ENCODE peak calls at places on chromosomes 7 and 10, in nine cellular contexts. One of them, this sample, is unnamed.

GRCh38 chr7:4190021-4190981 is 491.8 kb upstream of the FOXK1 start:
- DNase-seq in mesenchymal stem cell: no peak
- DNase-seq in left ventricle myocardium inferior: no peak
- DNase-seq in right lobe of liver: no peak
- DNase-seq in heart left ventricle: peak; percentile 35
- DNase-seq in H1: no peak
- DNase-seq in esophagus squamous epithelium: no peak
- DNase-seq in transverse colon: no peak
- DNase-seq in gastrocnemius medialis: no peak
- DNase-seq in this sample: peak; percentile 57

GRCh38 chr7:3128857-3129256 is 85.2 kb upstream of the CARD11 start:
- DNase-seq in H1: no peak
- DNase-seq in heart left ventricle: no peak
- DNase-seq in gastrocnemius medialis: no peak
- DNase-seq in esophagus squamous epithelium: no peak
- DNase-seq in left ventricle myocardium inferior: no peak
- DNase-seq in mesenchymal stem cell: no peak
- DNase-seq in transverse colon: no peak
- DNase-seq in right lobe of liver: no peak
- DNase-seq in this sample: no peak

GRCh38 chr7:36100293-36100692 is 52.8 kb upstream of the EEPD1 start:
- DNase-seq in heart left ventricle: no peak
- DNase-seq in left ventricle myocardium inferior: no peak
- DNase-seq in gastrocnemius medialis: no peak
- DNase-seq in esophagus squamous epithelium: no peak
- DNase-seq in mesenchymal stem cell: no peak
- DNase-seq in H1: no peak
- DNase-seq in transverse colon: no peak
- DNase-seq in right lobe of liver: no peak
- DNase-seq in this sample: no peak

GRCh38 chr10:125777806-125778205 is 2.2 kb upstream of the MMP21 start:
- DNase-seq in left ventricle myocardium inferior: no peak
- DNase-seq in esophagus squamous epithelium: no peak
- DNase-seq in H1: no peak
- DNase-seq in transverse colon: no peak
- DNase-seq in right lobe of liver: no peak
- DNase-seq in heart left ventricle: no peak
- DNase-seq in gastrocnemius medialis: no peak
- DNase-seq in mesenchymal stem cell: no peak
- DNase-seq in this sample: no peak

GRCh38 chr7:2958416-2959342 is 85.0 kb downstream of the CARD11 start:
- DNase-seq in esophagus squamous epithelium: no peak
- DNase-seq in H1: no peak
- DNase-seq in transverse colon: no peak
- DNase-seq in mesenchymal stem cell: no peak
- DNase-seq in gastrocnemius medialis: no peak
- DNase-seq in heart left ventricle: no peak
- DNase-seq in right lobe of liver: no peak
- DNase-seq in left ventricle myocardium inferior: no peak
- DNase-seq in this sample: no peak

GRCh38 chr10:47376522-47377220 is 7.4 kb downstream of the ZNF488 start:
- DNase-seq in gastrocnemius medialis: no peak
- DNase-seq in mesenchymal stem cell: no peak
- DNase-seq in left ventricle myocardium inferior: no peak
- DNase-seq in right lobe of liver: no peak
- DNase-seq in H1: no peak
- DNase-seq in heart left ventricle: no peak
- DNase-seq in esophagus squamous epithelium: no peak
- DNase-seq in transverse colon: no peak
- DNase-seq in this sample: no peak

GRCh38 chr7:11625669-11626068 is 206.3 kb downstream of the THSD7A start:
- DNase-seq in left ventricle myocardium inferior: no peak
- DNase-seq in H1: no peak
- DNase-seq in transverse colon: no peak
- DNase-seq in esophagus squamous epithelium: no peak
- DNase-seq in mesenchymal stem cell: no peak
- DNase-seq in gastrocnemius medialis: no peak
- DNase-seq in right lobe of liver: peak; percentile 23
- DNase-seq in heart left ventricle: no peak
- DNase-seq in this sample: no peak

GRCh38 chr7:32670105-32670504 is 174.8 kb downstream of the AVL9 start:
- DNase-seq in left ventricle myocardium inferior: no peak
- DNase-seq in H1: no peak
- DNase-seq in gastrocnemius medialis: no peak
- DNase-seq in mesenchymal stem cell: peak; percentile 74
- DNase-seq in transverse colon: peak; percentile 67
- DNase-seq in esophagus squamous epithelium: no peak
- DNase-seq in right lobe of liver: peak; percentile 26
- DNase-seq in heart left ventricle: no peak
- DNase-seq in this sample: no peak

GRCh38 chr10:72625276-72625607 is 637 bp downstream of the MICU1 start:
- DNase-seq in mesenchymal stem cell: peak; percentile 58
- DNase-seq in left ventricle myocardium inferior: no peak
- DNase-seq in heart left ventricle: no peak
- DNase-seq in esophagus squamous epithelium: no peak
- DNase-seq in right lobe of liver: no peak
- DNase-seq in H1: no peak
- DNase-seq in transverse colon: no peak
- DNase-seq in gastrocnemius medialis: no peak
- DNase-seq in this sample: no peak

GRCh38 chr10:132677905-132678298 is 108.0 kb downstream of the NKX6-2 start:
- DNase-seq in right lobe of liver: peak; percentile 1
- DNase-seq in heart left ventricle: no peak
- DNase-seq in left ventricle myocardium inferior: no peak
- DNase-seq in transverse colon: no peak
- DNase-seq in esophagus squamous epithelium: no peak
- DNase-seq in mesenchymal stem cell: no peak
- DNase-seq in gastrocnemius medialis: no peak
- DNase-seq in H1: no peak
- DNase-seq in this sample: peak; percentile 25

GRCh38 chr7:43636093-43636492 is 53.2 kb downstream of the STK17A start:
- DNase-seq in H1: no peak
- DNase-seq in left ventricle myocardium inferior: no peak
- DNase-seq in mesenchymal stem cell: no peak
- DNase-seq in right lobe of liver: no peak
- DNase-seq in heart left ventricle: no peak
- DNase-seq in transverse colon: no peak
- DNase-seq in esophagus squamous epithelium: no peak
- DNase-seq in gastrocnemius medialis: no peak
- DNase-seq in this sample: peak; percentile 38

GRCh38 chr7:778968-779451 is 51.9 kb upstream of the PRKAR1B start:
- DNase-seq in esophagus squamous epithelium: no peak
- DNase-seq in transverse colon: no peak
- DNase-seq in right lobe of liver: no peak
- DNase-seq in H1: no peak
- DNase-seq in left ventricle myocardium inferior: no peak
- DNase-seq in heart left ventricle: peak; percentile 51
- DNase-seq in mesenchymal stem cell: no peak
- DNase-seq in gastrocnemius medialis: no peak
- DNase-seq in this sample: peak; percentile 37

GRCh38 chr7:12423355-12423994 is 19.8 kb upstream of the VWDE start:
- DNase-seq in H1: no peak
- DNase-seq in heart left ventricle: no peak
- DNase-seq in right lobe of liver: no peak
- DNase-seq in transverse colon: no peak
- DNase-seq in mesenchymal stem cell: no peak
- DNase-seq in gastrocnemius medialis: no peak
- DNase-seq in esophagus squamous epithelium: no peak
- DNase-seq in left ventricle myocardium inferior: no peak
- DNase-seq in this sample: no peak

GRCh38 chr10:69506834-69507643 is 55.8 kb downstream of the TSPAN15 start:
- DNase-seq in right lobe of liver: no peak
- DNase-seq in heart left ventricle: no peak
- DNase-seq in H1: no peak
- DNase-seq in transverse colon: no peak
- DNase-seq in mesenchymal stem cell: no peak
- DNase-seq in esophagus squamous epithelium: no peak
- DNase-seq in left ventricle myocardium inferior: no peak
- DNase-seq in gastrocnemius medialis: no peak
- DNase-seq in this sample: no peak

GRCh38 chr7:146956853-146957252 is 840.3 kb downstream of the CNTNAP2 start:
- DNase-seq in mesenchymal stem cell: no peak
- DNase-seq in H1: no peak
- DNase-seq in esophagus squamous epithelium: no peak
- DNase-seq in gastrocnemius medialis: no peak
- DNase-seq in heart left ventricle: no peak
- DNase-seq in right lobe of liver: no peak
- DNase-seq in left ventricle myocardium inferior: no peak
- DNase-seq in transverse colon: no peak
- DNase-seq in this sample: no peak

DNA sequence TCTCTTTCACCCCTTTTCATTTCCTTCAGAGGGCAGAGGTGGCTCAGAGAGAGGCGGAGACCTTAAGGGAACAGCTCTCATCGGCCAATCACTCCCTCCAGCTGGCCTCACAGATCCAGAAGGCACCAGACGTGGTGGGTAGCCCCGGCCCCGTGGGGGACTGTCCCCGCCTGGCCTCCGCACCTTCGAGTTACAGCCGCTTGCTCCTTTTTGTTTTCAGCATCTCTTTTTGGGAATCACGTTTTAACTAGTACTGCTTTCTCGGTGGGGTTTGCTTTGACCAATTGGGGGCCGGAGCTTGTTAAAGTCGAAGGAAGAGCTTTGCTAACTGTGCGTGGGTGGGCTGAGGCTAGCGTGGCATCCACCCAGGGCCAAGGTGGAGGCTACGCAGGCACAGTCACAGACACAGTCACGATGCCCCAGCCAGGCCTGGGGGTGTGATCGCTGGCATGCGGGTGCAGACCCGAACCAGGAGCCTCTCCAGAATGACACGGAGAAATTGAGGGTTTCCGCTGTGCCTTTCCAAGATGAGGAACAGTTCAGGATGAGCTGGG is 116.2 kb upstream of the SH2B2 start:
- DNase-seq in H1: no peak
- DNase-seq in gastrocnemius medialis: no peak
- DNase-seq in heart left ventricle: no peak
- DNase-seq in mesenchymal stem cell: peak; percentile 23
- DNase-seq in esophagus squamous epithelium: no peak
- DNase-seq in left ventricle myocardium inferior: no peak
- DNase-seq in transverse colon: no peak
- DNase-seq in right lobe of liver: no peak
- DNase-seq in this sample: no peak
- H3K27ac ChIP-seq in H1: no peak overlapping the region
- H3K27ac ChIP-seq in gastrocnemius medialis: no peak overlapping the region
- H3K27ac ChIP-seq in heart left ventricle: peak overlapping the region; percentile 44
- H3K27ac ChIP-seq in mesenchymal stem cell: no peak overlapping the region
- H3K27ac ChIP-seq in esophagus squamous epithelium: no peak overlapping the region
- H3K27ac ChIP-seq in left ventricle myocardium inferior: peak overlapping the region; percentile 58
- H3K27ac ChIP-seq in transverse colon: no peak overlapping the region
- H3K27ac ChIP-seq in right lobe of liver: no peak overlapping the region
- H3K27ac ChIP-seq in this sample: no peak overlapping the region

DNA sequence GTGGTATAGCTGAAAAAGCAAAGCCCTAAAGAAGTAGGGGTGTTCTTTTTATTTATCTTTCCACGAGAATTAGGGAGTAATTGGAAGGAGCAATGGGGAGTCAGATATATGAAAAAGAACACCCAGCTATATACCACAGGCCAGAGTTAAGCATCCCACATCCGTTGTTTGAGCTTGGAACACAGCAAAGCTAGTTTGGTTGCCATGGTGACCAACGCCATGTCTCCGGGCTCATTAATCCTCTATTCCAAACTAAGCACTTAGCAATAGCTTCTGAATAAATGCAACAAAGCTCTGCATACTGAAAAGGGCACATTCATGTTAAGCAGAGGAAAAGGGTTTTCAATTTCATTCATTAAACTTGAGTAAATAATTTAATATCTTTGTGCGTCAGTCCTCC is 23.5 kb downstream of the ASB4 start:
- DNase-seq in left ventricle myocardium inferior: no peak
- DNase-seq in H1: no peak
- DNase-seq in mesenchymal stem cell: peak; percentile 92
- DNase-seq in right lobe of liver: no peak
- DNase-seq in gastrocnemius medialis: no peak
- DNase-seq in transverse colon: no peak
- DNase-seq in heart left ventricle: no peak
- DNase-seq in esophagus squamous epithelium: no peak
- DNase-seq in this sample: peak; percentile 14
- H3K4me1 ChIP-seq in left ventricle myocardium inferior: peaks cover 3% of the 10 kb centered on the region
- H3K4me1 ChIP-seq in H1: peaks cover 2% of the 10 kb centered on the region
- H3K4me1 ChIP-seq in mesenchymal stem cell: peaks cover 2% of the 10 kb centered on the region
- H3K4me1 ChIP-seq in right lobe of liver: no peaks in the 10 kb centered on the region
- H3K4me1 ChIP-seq in gastrocnemius medialis: peaks cover 4% of the 10 kb centered on the region
- H3K4me1 ChIP-seq in transverse colon: no peaks in the 10 kb centered on the region
- H3K4me1 ChIP-seq in heart left ventricle: no peaks in the 10 kb centered on the region
- H3K4me1 ChIP-seq in esophagus squamous epithelium: peaks cover 3% of the 10 kb centered on the region
- H3K4me1 ChIP-seq in this sample: no peaks in the 10 kb centered on the region

GRCh38 chr10:51188013-51188412 is 113.7 kb downstream of the PRKG1 start:
- DNase-seq in mesenchymal stem cell: no peak
- DNase-seq in heart left ventricle: no peak
- DNase-seq in left ventricle myocardium inferior: no peak
- DNase-seq in H1: no peak
- DNase-seq in gastrocnemius medialis: no peak
- DNase-seq in transverse colon: no peak
- DNase-seq in right lobe of liver: no peak
- DNase-seq in esophagus squamous epithelium: no peak
- DNase-seq in this sample: no peak
- H3K4me3 ChIP-seq in mesenchymal stem cell: no peak overlapping the region
- H3K4me3 ChIP-seq in heart left ventricle: no peak overlapping the region
- H3K4me3 ChIP-seq in left ventricle myocardium inferior: no peak overlapping the region
- H3K4me3 ChIP-seq in H1: no peak overlapping the region
- H3K4me3 ChIP-seq in gastrocnemius medialis: no peak overlapping the region
- H3K4me3 ChIP-seq in transverse colon: no peak overlapping the region
- H3K4me3 ChIP-seq in right lobe of liver: no peak overlapping the region
- H3K4me3 ChIP-seq in esophagus squamous epithelium: no peak overlapping the region
- H3K4me3 ChIP-seq in this sample: no peak overlapping the region

GRCh38 chr10:89156161-89156560 is 51.0 kb downstream of the CH25H start:
- DNase-seq in mesenchymal stem cell: no peak
- DNase-seq in left ventricle myocardium inferior: no peak
- DNase-seq in right lobe of liver: no peak
- DNase-seq in gastrocnemius medialis: no peak
- DNase-seq in esophagus squamous epithelium: no peak
- DNase-seq in transverse colon: no peak
- DNase-seq in heart left ventricle: no peak
- DNase-seq in H1: no peak
- DNase-seq in this sample: no peak

GRCh38 chr10:89163265-89163995 is 43.7 kb downstream of the CH25H start:
- DNase-seq in mesenchymal stem cell: no peak
- DNase-seq in esophagus squamous epithelium: peak; percentile 1
- DNase-seq in gastrocnemius medialis: peak; percentile 10
- DNase-seq in left ventricle myocardium inferior: peak; percentile 14
- DNase-seq in H1: no peak
- DNase-seq in heart left ventricle: no peak
- DNase-seq in right lobe of liver: peak; percentile 39
- DNase-seq in transverse colon: peak; percentile 41
- DNase-seq in this sample: no peak

GRCh38 chr10:89160339-89160738 is 46.8 kb downstream of the CH25H start:
- DNase-seq in esophagus squamous epithelium: no peak
- DNase-seq in gastrocnemius medialis: no peak
- DNase-seq in mesenchymal stem cell: no peak
- DNase-seq in H1: no peak
- DNase-seq in left ventricle myocardium inferior: no peak
- DNase-seq in right lobe of liver: no peak
- DNase-seq in heart left ventricle: no peak
- DNase-seq in transverse colon: no peak
- DNase-seq in this sample: no peak

GRCh38 chr10:89158446-89158845 is 48.7 kb downstream of the CH25H start:
- DNase-seq in heart left ventricle: no peak
- DNase-seq in left ventricle myocardium inferior: no peak
- DNase-seq in gastrocnemius medialis: no peak
- DNase-seq in transverse colon: no peak
- DNase-seq in esophagus squamous epithelium: no peak
- DNase-seq in H1: no peak
- DNase-seq in right lobe of liver: no peak
- DNase-seq in mesenchymal stem cell: no peak
- DNase-seq in this sample: no peak

GRCh38 chr10:89159761-89160160 is 47.4 kb downstream of the CH25H start:
- DNase-seq in gastrocnemius medialis: no peak
- DNase-seq in heart left ventricle: no peak
- DNase-seq in H1: no peak
- DNase-seq in mesenchymal stem cell: no peak
- DNase-seq in left ventricle myocardium inferior: no peak
- DNase-seq in esophagus squamous epithelium: no peak
- DNase-seq in transverse colon: no peak
- DNase-seq in right lobe of liver: no peak
- DNase-seq in this sample: no peak
- H3K27ac ChIP-seq in gastrocnemius medialis: no peak overlapping the region
- H3K27ac ChIP-seq in heart left ventricle: no peak overlapping the region
- H3K27ac ChIP-seq in H1: no peak overlapping the region
- H3K27ac ChIP-seq in mesenchymal stem cell: no peak overlapping the region
- H3K27ac ChIP-seq in left ventricle myocardium inferior: no peak overlapping the region
- H3K27ac ChIP-seq in esophagus squamous epithelium: no peak overlapping the region
- H3K27ac ChIP-seq in transverse colon: no peak overlapping the region
- H3K27ac ChIP-seq in right lobe of liver: no peak overlapping the region
- H3K27ac ChIP-seq in this sample: no peak overlapping the region

This sample was measured in pancreas.